ENCODE peak calls at places on chromosomes 3 and 15, in four cellular contexts. K is HepG2, X is GM12878, R is K562. V is an unnamed sample.

GRCh38 chr3:69485489-69485888 is 99.6 kb upstream of the FRMD4B start:
- DNase-seq in K (no peak), X (no peak), R (no peak), V (no peak)

GRCh38 chr3:165082632-165083031 is 4.3 kb upstream of the SI start:
- DNase-seq in K (no peak), X (no peak), R (no peak), V (no peak)

GRCh38 chr15:68014219-68014618 is 39.9 kb upstream of the PIAS1 start:
- DNase-seq in K (no peak), X (no peak), R (no peak), V (no peak)

GRCh38 chr15:48360841-48361240 is 29.6 kb downstream of the DUT start:
- DNase-seq in K (no peak), X (no peak), R (no peak), V (no peak)

GRCh38 chr3:16917256-16917935 is 32.6 kb downstream of the PLCL2 start:
- DNase-seq in K (no peak), X (no peak), R (no peak), V (no peak)

GRCh38 chr3:143171141-143171651 is 51.6 kb downstream of the CHST2 start:
- DNase-seq in K (no peak), X (peak; percentile 77), R (no peak), V (no peak)

GRCh38 chr3:104556372-104557078 is 810.2 kb upstream of the ALCAM start:
- DNase-seq in K (no peak), X (no peak), R (no peak), V (no peak)

GRCh38 chr15:84034831-84035753 is 200.5 kb upstream of the GOLGA6L4 start:
- DNase-seq in K (peak; percentile 6), X (no peak), R (no peak), V (peak; percentile 64)

GRCh38 chr15:59632714-59633113 is 21.1 kb downstream of the GCNT3 start:
- DNase-seq in K (peak; percentile 19), X (no peak), R (peak; percentile 27), V (peak; percentile 25)

GRCh38 chr15:78399081-78399480 is 38.9 kb upstream of the IREB2 start:
- DNase-seq in K (no peak), X (no peak), R (no peak), V (no peak)

GRCh38 chr3:40432793-40433192 is 24.3 kb upstream of the RPL14 start:
- DNase-seq in K (no peak), X (no peak), R (peak; percentile 50), V (no peak)

GRCh38 chr15:60585743-60586708 is 107.1 kb upstream of the ICE2 start:
- DNase-seq in K (peak; percentile 68), X (no peak), R (peak; percentile 72), V (peak; percentile 39)

GRCh38 chr3:11555823-11556222 is 87.9 kb downstream of the VGLL4 start:
- DNase-seq in K (no peak), X (no peak), R (no peak), V (no peak)

GRCh38 chr3:159852821-159853505 is 135.7 kb upstream of the IL12A start:
- DNase-seq in K (no peak), X (no peak), R (no peak), V (peak; percentile 18)

GRCh38 chr3:66036586-66037061 is 2.1 kb downstream of the MAGI1 start:
- DNase-seq in K (no peak), X (no peak), R (no peak), V (no peak)

GRCh38 chr15:48865387-48866079 is 12.4 kb upstream of the EID1 start:
- DNase-seq in K (no peak), X (no peak), R (no peak), V (no peak)

GRCh38 chr3:141498592-141499223 is 11.9 kb downstream of the RASA2 start:
- DNase-seq in K (no peak), X (peak; percentile 74), R (no peak), V (no peak)

GRCh38 chr3:169894110-169894509 is 17.3 kb upstream of the SAMD7 start:
- DNase-seq in K (no peak), X (no peak), R (no peak), V (no peak)

DNA sequence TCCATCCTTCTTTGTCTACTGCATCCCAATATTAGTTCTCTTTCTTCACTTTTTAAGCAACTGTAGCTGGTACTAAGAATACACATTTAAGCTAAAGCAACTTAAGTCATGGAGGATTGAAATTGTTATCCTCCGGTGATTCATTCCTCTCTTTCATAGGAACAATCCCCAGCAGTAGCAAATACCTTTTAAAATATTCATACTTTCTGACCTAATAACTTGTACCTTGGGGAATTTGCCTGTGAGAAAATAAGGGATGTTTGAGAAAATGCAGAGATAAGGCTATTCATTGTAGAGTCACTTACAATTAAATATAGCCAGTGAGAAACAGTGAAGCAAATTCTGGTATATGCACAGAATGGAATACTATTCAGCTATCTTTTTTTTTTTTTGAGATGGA is 66.0 kb downstream of the VPS13C start:
- DNase-seq in K (no peak), X (no peak), R (no peak), V (no peak)
- TF ChIP-seq FOXK2 in K (no peak), X (no peak), R (no peak), V (no peak)

DNA sequence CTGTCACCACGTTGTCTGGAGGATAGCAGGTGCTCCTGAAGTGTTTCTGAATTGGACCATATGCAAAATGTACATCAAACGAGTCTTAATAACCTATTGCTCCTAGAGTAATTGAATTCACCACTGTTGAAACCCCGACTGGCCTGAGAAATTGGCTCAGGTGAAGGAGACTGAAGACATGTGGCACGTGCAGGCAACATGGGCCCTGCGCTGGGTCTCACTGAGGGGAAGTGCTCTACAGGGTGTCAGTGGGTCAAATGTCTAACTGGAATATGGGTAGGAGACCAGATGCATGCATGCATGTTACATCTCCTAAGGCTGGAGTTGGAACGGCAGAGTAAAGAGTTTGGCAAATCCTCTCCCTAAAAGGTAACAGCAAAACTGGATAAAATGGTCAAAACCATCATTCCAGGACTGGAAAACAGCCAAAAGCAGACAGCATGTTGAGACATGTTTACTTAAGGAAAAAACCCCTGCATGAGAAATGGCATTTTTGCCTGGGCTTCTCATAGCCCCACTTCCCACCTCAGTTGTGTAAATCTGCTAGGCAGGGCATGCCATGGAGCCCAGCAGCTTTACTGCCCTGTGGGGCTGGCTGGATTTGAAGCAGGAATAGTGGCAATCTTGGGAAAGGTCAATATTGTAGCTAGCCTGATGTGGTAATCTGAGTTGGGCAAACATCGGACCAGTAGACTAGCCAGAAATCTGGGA is 131.3 kb downstream of the TJP1 start:
- DNase-seq in K (peak; percentile 20), X (no peak), R (no peak), V (no peak)
- TF ChIP-seq FOXK2 in K (no peak), X (no peak), R (no peak), V (no peak)

GRCh38 chr3:139357899-139358298 is 14.1 kb downstream of the MRPS22 start:
- DNase-seq in K (no peak), X (peak; percentile 19), R (no peak), V (no peak)

GRCh38 chr3:139354661-139355060 is 10.8 kb downstream of the MRPS22 start:
- DNase-seq in K (no peak), X (no peak), R (no peak), V (no peak)

GRCh38 chr3:139355937-139356336 is 12.1 kb downstream of the MRPS22 start:
- DNase-seq in K (no peak), X (no peak), R (no peak), V (no peak)

GRCh38 chr3:139355502-139355901 is 11.7 kb downstream of the MRPS22 start:
- DNase-seq in K (no peak), X (no peak), R (no peak), V (no peak)

GRCh38 chr3:139358857-139359562 is 15.2 kb downstream of the MRPS22 start:
- DNase-seq in K (no peak), X (peak; percentile 11), R (no peak), V (no peak)
- TF ChIP-seq FOXK2 in K (no peak), X (no peak), R (no peak), V (no peak)

DNA sequence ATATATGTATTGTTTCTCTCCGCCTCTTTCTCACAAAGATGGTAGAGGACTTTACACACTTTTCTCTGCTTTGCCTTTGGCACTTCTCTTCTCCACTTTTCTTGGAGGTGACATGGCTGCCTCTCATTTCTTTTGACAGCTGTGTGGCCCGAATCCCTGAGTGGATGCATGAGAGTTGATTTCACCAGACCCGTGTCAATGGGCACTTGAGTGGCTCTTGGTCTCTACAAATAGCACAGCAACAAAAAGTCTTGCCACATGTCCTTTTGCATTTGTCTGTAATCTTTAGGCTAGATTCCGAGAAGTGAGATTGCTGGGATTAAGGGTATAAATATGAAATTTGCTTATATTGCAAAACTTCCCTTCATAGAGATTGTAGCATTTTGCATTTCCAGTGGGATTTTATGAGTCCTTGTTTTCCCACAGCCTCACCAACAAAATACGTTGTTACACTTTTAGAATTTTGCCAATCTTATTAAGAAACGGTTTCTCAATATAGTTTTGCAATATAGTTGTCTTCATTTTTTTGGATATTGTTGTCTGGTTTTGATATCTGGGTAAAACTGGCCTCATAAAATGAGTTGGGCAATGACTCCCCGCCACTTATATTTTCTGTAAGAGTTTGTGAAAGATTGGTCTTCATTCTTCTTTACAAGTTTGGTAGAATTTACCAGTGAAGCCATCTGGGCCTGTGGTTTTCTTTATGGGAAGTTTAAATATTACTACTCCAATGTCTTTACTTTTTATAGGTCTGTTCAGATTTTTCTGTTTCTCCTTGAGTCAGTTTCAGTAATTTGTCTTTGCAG is 5.2 kb upstream of the TRPM1 start:
- DNase-seq in K (no peak), X (no peak), R (no peak), V (no peak)
- TF ChIP-seq FOXK2 in K (no peak), X (no peak), R (no peak), V (no peak)

GRCh38 chr3:18008706-18009363 is 266.4 kb upstream of the TBC1D5 start:
- DNase-seq in K (no peak), X (no peak), R (no peak), V (no peak)
- TF ChIP-seq FOXK2 in K (no peak), X (no peak), R (no peak), V (no peak)